ENCODE peak calls at places on chromosomes 13 and 19, in six cellular contexts. Z, Q, C, Y, X and K are unnamed samples.

GRCh38 chr19:52028780-52029123 is 573 bp upstream of the ZNF614 start:
- DNase-seq in Z (no peak), Q (no peak), C (no peak), Y (no peak), X (no peak), K (no peak)

GRCh38 chr13:33262069-33262487 is 23.5 kb downstream of the STARD13 start:
- DNase-seq in Z (peak; percentile 49), Q (peak; percentile 72), C (no peak), Y (no peak), X (no peak), K (peak; percentile 86)

GRCh38 chr19:19347401-19347800 is 26.8 kb downstream of the MAU2 start:
- DNase-seq in Z (no peak), Q (no peak), C (no peak), Y (no peak), X (no peak), K (no peak)

GRCh38 chr19:45170146-45171106 is 7.6 kb downstream of the TRAPPC6A start:
- DNase-seq in Z (no peak), Q (no peak), C (no peak), Y (no peak), X (no peak), K (no peak)

GRCh38 chr19:48344892-48345291 is 18.8 kb downstream of the TMEM143 start:
- DNase-seq in Z (no peak), Q (no peak), C (no peak), Y (no peak), X (no peak), K (no peak)

GRCh38 chr13:33204130-33204927 is 81.2 kb downstream of the STARD13 start:
- DNase-seq in Z (peak; percentile 94), Q (peak; percentile 96), C (no peak), Y (peak; percentile 68), X (no peak), K (no peak)

GRCh38 chr13:46295531-46296464 is 84.1 kb downstream of the LRRC63 start:
- DNase-seq in Z (peak; percentile 97), Q (no peak), C (no peak), Y (peak; percentile 90), X (peak; percentile 46), K (peak; percentile 78)

GRCh38 chr13:44951184-44951583 is 38.1 kb downstream of the NUFIP1 start:
- DNase-seq in Z (peak; percentile 27), Q (no peak), C (no peak), Y (peak; percentile 50), X (no peak), K (peak; percentile 28)